ENCODE peak calls at places on chromosomes 1 and 21, in nine cellular contexts. P, Q, H, C, Y, V, G, Z and T are unnamed samples.
A peak's percentile ranks its signal among the peaks of the same experiment; 100 is the strongest.

GRCh38 chr1:11072216-11072917 is 12.5 kb upstream of the SRM start:
- DNase-seq in V (no peak), Y (no peak), P (no peak), Q (no peak), G (no peak), H (no peak), Z (no peak), C (no peak), T (peak; percentile 48)

GRCh38 chr1:1001057-1001630 is 1.2 kb upstream of the HES4 start:
- DNase-seq in V (no peak), P (no peak), C (no peak), Q (peak; percentile 39), Y (no peak), G (no peak), H (no peak), Z (no peak), T (peak; percentile 58)

GRCh38 chr1:25936940-25937339 is 30.7 kb upstream of the STMN1 start:
- DNase-seq in Y (no peak), P (no peak), C (no peak), V (no peak), H (no peak), G (no peak), Q (no peak), Z (no peak), T (no peak)

GRCh38 chr21:30580132-30580531 is 10.1 kb downstream of the KRTAP22-2 start:
- DNase-seq in Q (no peak), G (no peak), H (no peak), Y (no peak), C (no peak), V (no peak), Z (no peak), P (no peak), T (no peak)

GRCh38 chr1:216812966-216813365 is 89.7 kb upstream of the ESRRG start:
- DNase-seq in Q (no peak), G (no peak), P (no peak), Y (no peak), H (no peak), C (no peak), V (peak; percentile 61), Z (no peak), T (peak; percentile 16)

GRCh38 chr1:213829806-213830205 is 158.0 kb upstream of the PROX1 start:
- DNase-seq in Z (no peak), V (no peak), P (no peak), C (no peak), H (no peak), G (no peak), Q (no peak), Y (no peak), T (peak; percentile 39)

GRCh38 chr1:36693652-36694051 is 210.9 kb upstream of the CSF3R start:
- DNase-seq in Q (no peak), V (no peak), G (no peak), C (no peak), H (no peak), P (no peak), Y (no peak), Z (no peak), T (no peak)

GRCh38 chr21:33789697-33790096 is 125.9 kb downstream of the ATP5PO start:
- DNase-seq in P (no peak), H (no peak), V (no peak), Z (no peak), Q (no peak), C (no peak), Y (no peak), G (no peak), T (no peak)

GRCh38 chr1:107820797-107821196 is 144.2 kb downstream of the VAV3 start:
- DNase-seq in G (no peak), Q (no peak), V (peak; percentile 25), Z (no peak), P (no peak), Y (no peak), H (no peak), C (no peak), T (no peak)

GRCh38 chr1:103496014-103496635 is 29.4 kb upstream of the RNPC3 start:
- DNase-seq in P (peak; percentile 5), C (no peak), V (no peak), Q (no peak), G (no peak), H (no peak), Y (no peak), Z (no peak), T (no peak)

GRCh38 chr1:203076031-203076511 is 9.7 kb downstream of the MYOG start:
- DNase-seq in G (no peak), Y (peak; percentile 41), C (peak; percentile 50), Z (no peak), V (no peak), P (no peak), H (no peak), Q (no peak), T (no peak)

GRCh38 chr1:36328713-36329112 is 5.3 kb upstream of the EVA1B start:
- DNase-seq in C (no peak), V (no peak), P (no peak), Y (peak; percentile 55), Q (peak; percentile 71), H (no peak), G (no peak), Z (no peak), T (no peak)

GRCh38 chr1:20126041-20126805 is 6.9 kb upstream of the PLA2G2D start:
- DNase-seq in V (no peak), Z (no peak), Q (peak; percentile 60), G (no peak), C (no peak), Y (no peak), P (no peak), H (no peak), T (no peak)

GRCh38 chr1:154857022-154857421 is 13.1 kb downstream of the KCNN3 start:
- DNase-seq in C (no peak), Y (no peak), H (no peak), P (no peak), Z (no peak), G (no peak), Q (no peak), V (no peak), T (no peak)

GRCh38 chr1:154855186-154855585 is 14.9 kb downstream of the KCNN3 start:
- DNase-seq in Z (no peak), C (no peak), G (no peak), Y (no peak), Q (no peak), H (no peak), P (no peak), V (no peak), T (no peak)

GRCh38 chr1:154856544-154856943 is 13.5 kb downstream of the KCNN3 start:
- DNase-seq in V (no peak), C (no peak), Y (no peak), H (no peak), P (no peak), G (no peak), Z (no peak), Q (no peak), T (no peak)

GRCh38 chr1:154857441-154858215 is 12.5 kb downstream of the KCNN3 start:
- DNase-seq in Y (no peak), Z (no peak), H (no peak), C (no peak), Q (no peak), G (no peak), P (no peak), V (no peak), T (no peak)

GRCh38 chr1:154856049-154856448 is 14.0 kb downstream of the KCNN3 start:
- DNase-seq in P (no peak), G (no peak), Z (no peak), V (no peak), C (no peak), Y (no peak), H (no peak), Q (no peak), T (peak; percentile 62)
- TF ChIP-seq CTCF in P (no peak), G (no peak), Z (no peak), V (no peak), C (no peak), Y (no peak), H (peak; percentile 4), Q (no peak), T (no peak)

DNA sequence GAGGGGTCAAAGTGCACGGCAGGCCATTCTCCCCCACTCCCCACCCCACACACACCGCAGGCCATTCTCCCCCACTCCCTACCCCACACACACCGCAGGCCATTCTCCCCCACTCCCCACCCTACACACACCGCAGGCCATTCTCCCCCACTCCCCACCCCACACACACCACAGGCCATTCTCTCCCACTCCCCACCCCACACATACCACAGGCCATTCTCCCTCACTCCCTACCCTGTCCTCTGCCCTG is 15.7 kb downstream of the H6PD start:
- DNase-seq in H (no peak), Z (no peak), G (no peak), V (no peak), C (no peak), P (no peak), Y (no peak), Q (no peak), T (no peak)
- TF ChIP-seq CTCF in H (no peak), Z (no peak), G (no peak), V (no peak), C (no peak), P (no peak), Y (no peak), Q (no peak), T (no peak)

GRCh38 chr1:6634278-6635052 is 9.8 kb downstream of the THAP3 start:
- DNase-seq in Z (no peak), Y (peak; percentile 36), V (no peak), P (no peak), Q (peak; percentile 49), C (peak; percentile 56), G (peak; percentile 61), H (peak; percentile 51), T (peak; percentile 78)
- TF ChIP-seq CTCF in Z (no peak), Y (peak; percentile 42), V (peak; percentile 70), P (peak; percentile 35), Q (peak; percentile 34), C (peak; percentile 33), G (peak; percentile 35), H (peak; percentile 65), T (peak; percentile 35)

DNA sequence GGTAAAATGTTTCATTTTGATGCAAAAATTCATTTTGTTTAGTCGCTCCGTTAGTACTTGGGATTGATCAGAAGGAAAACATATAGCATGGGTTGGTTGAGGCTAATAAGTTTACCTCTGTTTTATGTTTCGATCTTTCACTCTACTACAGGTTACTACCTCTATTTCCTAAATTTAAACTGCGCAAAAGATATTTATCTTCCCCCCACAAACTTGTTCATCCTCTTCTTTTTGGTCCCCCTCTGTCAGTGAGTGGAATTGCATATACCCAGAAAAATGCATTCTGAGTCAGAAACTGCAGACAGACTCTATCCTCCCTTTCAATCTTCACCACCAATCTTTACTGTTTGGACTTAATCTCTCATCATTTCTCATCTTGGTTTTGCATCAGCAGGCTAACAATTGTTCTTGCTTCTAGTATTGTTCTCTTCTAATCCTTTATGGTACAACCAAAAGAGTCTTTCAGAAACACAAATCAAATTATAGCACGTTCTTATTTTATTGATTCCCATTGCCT is 316.0 kb upstream of the ADGRL4 start:
- DNase-seq in Y (no peak), Z (no peak), P (no peak), H (no peak), C (no peak), G (no peak), V (no peak), Q (no peak), T (no peak)
- TF ChIP-seq CTCF in Y (no peak), Z (no peak), P (no peak), H (no peak), C (peak; percentile 50), G (no peak), V (peak; percentile 23), Q (no peak), T (no peak)

DNA sequence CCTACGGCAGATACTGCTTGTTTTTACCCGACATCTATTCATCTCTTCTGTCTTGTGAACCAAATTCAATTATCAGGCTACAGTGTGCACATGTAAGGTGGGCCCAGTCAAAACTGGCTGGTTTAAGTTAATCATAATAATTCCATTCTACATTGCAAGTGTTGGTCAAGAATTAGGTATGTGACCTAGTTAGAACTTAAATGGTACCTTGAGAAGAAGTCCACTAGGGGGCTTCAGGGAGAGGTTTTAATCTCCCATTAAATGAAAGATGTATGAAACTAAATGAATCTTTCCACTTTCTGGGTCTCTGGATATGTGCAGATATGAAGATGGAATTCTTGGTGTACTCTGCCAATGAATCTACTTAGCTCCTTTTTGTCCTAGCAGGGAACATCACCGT is 187.1 kb downstream of the CDC42BPA start:
- DNase-seq in V (no peak), H (no peak), G (peak; percentile 48), C (no peak), Q (no peak), Y (no peak), Z (no peak), P (peak; percentile 5), T (no peak)
- TF ChIP-seq CTCF in V (peak; percentile 65), H (peak; percentile 50), G (peak; percentile 56), C (peak; percentile 67), Q (peak; percentile 24), Y (peak; percentile 41), Z (no peak), P (peak; percentile 49), T (peak; percentile 39)